ENCODE peak calls at places on chromosomes 4 and X, in ten cellular contexts. One of them, this sample, is unnamed.

GRCh38 chrX:11899091-11899490 is 141.1 kb downstream of the MSL3 start:
- DNase-seq in T-helper 9 cell: no peak
- DNase-seq in D341Med: no peak
- DNase-seq in glomerular endothelial cell: no peak
- DNase-seq in activated CD4-positive, alpha-beta T cell treated with anti-CD3 and anti-CD28 coated beads, Interleukin-2, amount 50 U/mL, for 48 hours: no peak
- DNase-seq in brain microvascular endothelial cell: peak
- DNase-seq in foreskin melanocyte: no peak
- DNase-seq in SIG-M5: no peak
- DNase-seq in stimulated activated CD8-positive, alpha-beta memory T cell treated with anti-CD3 and anti-CD28 coated beads, Interleukin-7, amount 100 ng/mL, for 24 hours: no peak
- DNase-seq in stimulated activated naive CD4-positive, alpha-beta T cell treated with Interleukin-2 at 50 U/mL for 16 hours: no peak
- DNase-seq in this sample: no peak

GRCh38 chr4:187380181-187380581 is 615.4 kb upstream of the ZFP42 start:
- DNase-seq in T-helper 9 cell: no peak
- DNase-seq in D341Med: peak
- DNase-seq in glomerular endothelial cell: no peak
- DNase-seq in activated CD4-positive, alpha-beta T cell treated with anti-CD3 and anti-CD28 coated beads, Interleukin-2, amount 50 U/mL, for 48 hours: no peak
- DNase-seq in brain microvascular endothelial cell: peak
- DNase-seq in foreskin melanocyte: no peak
- DNase-seq in SIG-M5: no peak
- DNase-seq in stimulated activated CD8-positive, alpha-beta memory T cell treated with anti-CD3 and anti-CD28 coated beads, Interleukin-7, amount 100 ng/mL, for 24 hours: no peak
- DNase-seq in stimulated activated naive CD4-positive, alpha-beta T cell treated with Interleukin-2 at 50 U/mL for 16 hours: no peak
- DNase-seq in this sample: peak

GRCh38 chrX:52852110-52852872 is 15.6 kb downstream of the XAGE3 start:
- DNase-seq in T-helper 9 cell: no peak
- DNase-seq in D341Med: no peak
- DNase-seq in glomerular endothelial cell: no peak
- DNase-seq in activated CD4-positive, alpha-beta T cell treated with anti-CD3 and anti-CD28 coated beads, Interleukin-2, amount 50 U/mL, for 48 hours: no peak
- DNase-seq in brain microvascular endothelial cell: peak
- DNase-seq in foreskin melanocyte: peak
- DNase-seq in SIG-M5: no peak
- DNase-seq in stimulated activated CD8-positive, alpha-beta memory T cell treated with anti-CD3 and anti-CD28 coated beads, Interleukin-7, amount 100 ng/mL, for 24 hours: no peak
- DNase-seq in stimulated activated naive CD4-positive, alpha-beta T cell treated with Interleukin-2 at 50 U/mL for 16 hours: no peak
- DNase-seq in this sample: no peak

GRCh38 chrX:22300130-22300529 is 27.4 kb downstream of the CBLL2 start:
- DNase-seq in T-helper 9 cell: no peak
- DNase-seq in D341Med: no peak
- DNase-seq in glomerular endothelial cell: no peak
- DNase-seq in activated CD4-positive, alpha-beta T cell treated with anti-CD3 and anti-CD28 coated beads, Interleukin-2, amount 50 U/mL, for 48 hours: no peak
- DNase-seq in brain microvascular endothelial cell: peak
- DNase-seq in foreskin melanocyte: peak
- DNase-seq in SIG-M5: no peak
- DNase-seq in stimulated activated CD8-positive, alpha-beta memory T cell treated with anti-CD3 and anti-CD28 coated beads, Interleukin-7, amount 100 ng/mL, for 24 hours: no peak
- DNase-seq in stimulated activated naive CD4-positive, alpha-beta T cell treated with Interleukin-2 at 50 U/mL for 16 hours: no peak
- DNase-seq in this sample: peak

GRCh38 chrX:123083924-123084323 is 100.2 kb upstream of the GRIA3 start:
- DNase-seq in T-helper 9 cell: no peak
- DNase-seq in D341Med: no peak
- DNase-seq in glomerular endothelial cell: no peak
- DNase-seq in activated CD4-positive, alpha-beta T cell treated with anti-CD3 and anti-CD28 coated beads, Interleukin-2, amount 50 U/mL, for 48 hours: no peak
- DNase-seq in brain microvascular endothelial cell: peak
- DNase-seq in foreskin melanocyte: no peak
- DNase-seq in SIG-M5: no peak
- DNase-seq in stimulated activated CD8-positive, alpha-beta memory T cell treated with anti-CD3 and anti-CD28 coated beads, Interleukin-7, amount 100 ng/mL, for 24 hours: no peak
- DNase-seq in stimulated activated naive CD4-positive, alpha-beta T cell treated with Interleukin-2 at 50 U/mL for 16 hours: no peak
- DNase-seq in this sample: no peak

GRCh38 chr4:23194751-23195150 is 502.0 kb downstream of the GBA3 start:
- DNase-seq in T-helper 9 cell: no peak
- DNase-seq in D341Med: no peak
- DNase-seq in glomerular endothelial cell: no peak
- DNase-seq in activated CD4-positive, alpha-beta T cell treated with anti-CD3 and anti-CD28 coated beads, Interleukin-2, amount 50 U/mL, for 48 hours: no peak
- DNase-seq in brain microvascular endothelial cell: no peak
- DNase-seq in foreskin melanocyte: no peak
- DNase-seq in SIG-M5: no peak
- DNase-seq in stimulated activated CD8-positive, alpha-beta memory T cell treated with anti-CD3 and anti-CD28 coated beads, Interleukin-7, amount 100 ng/mL, for 24 hours: no peak
- DNase-seq in stimulated activated naive CD4-positive, alpha-beta T cell treated with Interleukin-2 at 50 U/mL for 16 hours: no peak
- DNase-seq in this sample: no peak

GRCh38 chrX:148322906-148323305 is 177.5 kb upstream of the AFF2 start:
- DNase-seq in T-helper 9 cell: no peak
- DNase-seq in D341Med: no peak
- DNase-seq in glomerular endothelial cell: no peak
- DNase-seq in activated CD4-positive, alpha-beta T cell treated with anti-CD3 and anti-CD28 coated beads, Interleukin-2, amount 50 U/mL, for 48 hours: no peak
- DNase-seq in brain microvascular endothelial cell: no peak
- DNase-seq in foreskin melanocyte: no peak
- DNase-seq in SIG-M5: no peak
- DNase-seq in stimulated activated CD8-positive, alpha-beta memory T cell treated with anti-CD3 and anti-CD28 coated beads, Interleukin-7, amount 100 ng/mL, for 24 hours: no peak
- DNase-seq in stimulated activated naive CD4-positive, alpha-beta T cell treated with Interleukin-2 at 50 U/mL for 16 hours: no peak
- DNase-seq in this sample: no peak

GRCh38 chrX:136395271-136395670 is 92.5 kb upstream of the BRS3 start:
- DNase-seq in T-helper 9 cell: no peak
- DNase-seq in D341Med: no peak
- DNase-seq in glomerular endothelial cell: no peak
- DNase-seq in activated CD4-positive, alpha-beta T cell treated with anti-CD3 and anti-CD28 coated beads, Interleukin-2, amount 50 U/mL, for 48 hours: no peak
- DNase-seq in brain microvascular endothelial cell: no peak
- DNase-seq in foreskin melanocyte: no peak
- DNase-seq in SIG-M5: no peak
- DNase-seq in stimulated activated CD8-positive, alpha-beta memory T cell treated with anti-CD3 and anti-CD28 coated beads, Interleukin-7, amount 100 ng/mL, for 24 hours: no peak
- DNase-seq in stimulated activated naive CD4-positive, alpha-beta T cell treated with Interleukin-2 at 50 U/mL for 16 hours: no peak
- DNase-seq in this sample: no peak

GRCh38 chrX:45806410-45807121 is 605.9 kb upstream of the DIPK2B start:
- DNase-seq in T-helper 9 cell: no peak
- DNase-seq in D341Med: no peak
- DNase-seq in glomerular endothelial cell: no peak
- DNase-seq in activated CD4-positive, alpha-beta T cell treated with anti-CD3 and anti-CD28 coated beads, Interleukin-2, amount 50 U/mL, for 48 hours: no peak
- DNase-seq in brain microvascular endothelial cell: peak
- DNase-seq in foreskin melanocyte: peak
- DNase-seq in SIG-M5: no peak
- DNase-seq in stimulated activated CD8-positive, alpha-beta memory T cell treated with anti-CD3 and anti-CD28 coated beads, Interleukin-7, amount 100 ng/mL, for 24 hours: no peak
- DNase-seq in stimulated activated naive CD4-positive, alpha-beta T cell treated with Interleukin-2 at 50 U/mL for 16 hours: peak
- DNase-seq in this sample: no peak

GRCh38 chr4:107823870-107824366 is 814 bp upstream of the SGMS2 start:
- DNase-seq in T-helper 9 cell: no peak
- DNase-seq in D341Med: no peak
- DNase-seq in glomerular endothelial cell: peak
- DNase-seq in activated CD4-positive, alpha-beta T cell treated with anti-CD3 and anti-CD28 coated beads, Interleukin-2, amount 50 U/mL, for 48 hours: no peak
- DNase-seq in brain microvascular endothelial cell: no peak
- DNase-seq in foreskin melanocyte: no peak
- DNase-seq in SIG-M5: no peak
- DNase-seq in stimulated activated CD8-positive, alpha-beta memory T cell treated with anti-CD3 and anti-CD28 coated beads, Interleukin-7, amount 100 ng/mL, for 24 hours: no peak
- DNase-seq in stimulated activated naive CD4-positive, alpha-beta T cell treated with Interleukin-2 at 50 U/mL for 16 hours: no peak
- DNase-seq in this sample: no peak

GRCh38 chrX:13752141-13752540 is 17.6 kb downstream of the OFD1 start:
- DNase-seq in T-helper 9 cell: no peak
- DNase-seq in D341Med: no peak
- DNase-seq in glomerular endothelial cell: no peak
- DNase-seq in activated CD4-positive, alpha-beta T cell treated with anti-CD3 and anti-CD28 coated beads, Interleukin-2, amount 50 U/mL, for 48 hours: no peak
- DNase-seq in brain microvascular endothelial cell: no peak
- DNase-seq in foreskin melanocyte: no peak
- DNase-seq in SIG-M5: no peak
- DNase-seq in stimulated activated CD8-positive, alpha-beta memory T cell treated with anti-CD3 and anti-CD28 coated beads, Interleukin-7, amount 100 ng/mL, for 24 hours: no peak
- DNase-seq in stimulated activated naive CD4-positive, alpha-beta T cell treated with Interleukin-2 at 50 U/mL for 16 hours: no peak
- DNase-seq in this sample: no peak

GRCh38 chr4:110586137-110586850 is 36.6 kb downstream of the PITX2 start:
- DNase-seq in T-helper 9 cell: no peak
- DNase-seq in D341Med: peak
- DNase-seq in glomerular endothelial cell: peak
- DNase-seq in activated CD4-positive, alpha-beta T cell treated with anti-CD3 and anti-CD28 coated beads, Interleukin-2, amount 50 U/mL, for 48 hours: no peak
- DNase-seq in brain microvascular endothelial cell: peak
- DNase-seq in foreskin melanocyte: peak
- DNase-seq in SIG-M5: no peak
- DNase-seq in stimulated activated CD8-positive, alpha-beta memory T cell treated with anti-CD3 and anti-CD28 coated beads, Interleukin-7, amount 100 ng/mL, for 24 hours: no peak
- DNase-seq in stimulated activated naive CD4-positive, alpha-beta T cell treated with Interleukin-2 at 50 U/mL for 16 hours: no peak
- DNase-seq in this sample: no peak

GRCh38 chr4:74499986-74500781 is 55.2 kb downstream of the AREG start:
- DNase-seq in T-helper 9 cell: no peak
- DNase-seq in D341Med: no peak
- DNase-seq in glomerular endothelial cell: no peak
- DNase-seq in activated CD4-positive, alpha-beta T cell treated with anti-CD3 and anti-CD28 coated beads, Interleukin-2, amount 50 U/mL, for 48 hours: no peak
- DNase-seq in brain microvascular endothelial cell: peak
- DNase-seq in foreskin melanocyte: no peak
- DNase-seq in SIG-M5: no peak
- DNase-seq in stimulated activated CD8-positive, alpha-beta memory T cell treated with anti-CD3 and anti-CD28 coated beads, Interleukin-7, amount 100 ng/mL, for 24 hours: no peak
- DNase-seq in stimulated activated naive CD4-positive, alpha-beta T cell treated with Interleukin-2 at 50 U/mL for 16 hours: no peak
- DNase-seq in this sample: no peak

GRCh38 chrX:96474357-96475125 is 210.1 kb upstream of the DIAPH2 start:
- DNase-seq in T-helper 9 cell: no peak
- DNase-seq in D341Med: no peak
- DNase-seq in glomerular endothelial cell: no peak
- DNase-seq in activated CD4-positive, alpha-beta T cell treated with anti-CD3 and anti-CD28 coated beads, Interleukin-2, amount 50 U/mL, for 48 hours: no peak
- DNase-seq in brain microvascular endothelial cell: no peak
- DNase-seq in foreskin melanocyte: no peak
- DNase-seq in SIG-M5: no peak
- DNase-seq in stimulated activated CD8-positive, alpha-beta memory T cell treated with anti-CD3 and anti-CD28 coated beads, Interleukin-7, amount 100 ng/mL, for 24 hours: no peak
- DNase-seq in stimulated activated naive CD4-positive, alpha-beta T cell treated with Interleukin-2 at 50 U/mL for 16 hours: no peak
- DNase-seq in this sample: no peak

GRCh38 chr4:76677571-76678326 is 220.2 kb downstream of the SOWAHB start:
- DNase-seq in T-helper 9 cell: no peak
- DNase-seq in D341Med: no peak
- DNase-seq in glomerular endothelial cell: no peak
- DNase-seq in activated CD4-positive, alpha-beta T cell treated with anti-CD3 and anti-CD28 coated beads, Interleukin-2, amount 50 U/mL, for 48 hours: no peak
- DNase-seq in brain microvascular endothelial cell: no peak
- DNase-seq in foreskin melanocyte: no peak
- DNase-seq in SIG-M5: no peak
- DNase-seq in stimulated activated CD8-positive, alpha-beta memory T cell treated with anti-CD3 and anti-CD28 coated beads, Interleukin-7, amount 100 ng/mL, for 24 hours: no peak
- DNase-seq in stimulated activated naive CD4-positive, alpha-beta T cell treated with Interleukin-2 at 50 U/mL for 16 hours: no peak
- DNase-seq in this sample: no peak

GRCh38 chr4:186169942-186170802 is 21.2 kb upstream of the CYP4V2 start:
- DNase-seq in T-helper 9 cell: no peak
- DNase-seq in D341Med: no peak
- DNase-seq in glomerular endothelial cell: no peak
- DNase-seq in activated CD4-positive, alpha-beta T cell treated with anti-CD3 and anti-CD28 coated beads, Interleukin-2, amount 50 U/mL, for 48 hours: no peak
- DNase-seq in brain microvascular endothelial cell: no peak
- DNase-seq in foreskin melanocyte: no peak
- DNase-seq in SIG-M5: no peak
- DNase-seq in stimulated activated CD8-positive, alpha-beta memory T cell treated with anti-CD3 and anti-CD28 coated beads, Interleukin-7, amount 100 ng/mL, for 24 hours: no peak
- DNase-seq in stimulated activated naive CD4-positive, alpha-beta T cell treated with Interleukin-2 at 50 U/mL for 16 hours: no peak
- DNase-seq in this sample: no peak

GRCh38 chrX:87299563-87300160 is 217.9 kb upstream of the KLHL4 start:
- DNase-seq in T-helper 9 cell: no peak
- DNase-seq in D341Med: peak
- DNase-seq in glomerular endothelial cell: peak
- DNase-seq in activated CD4-positive, alpha-beta T cell treated with anti-CD3 and anti-CD28 coated beads, Interleukin-2, amount 50 U/mL, for 48 hours: no peak
- DNase-seq in brain microvascular endothelial cell: no peak
- DNase-seq in foreskin melanocyte: peak
- DNase-seq in SIG-M5: no peak
- DNase-seq in stimulated activated CD8-positive, alpha-beta memory T cell treated with anti-CD3 and anti-CD28 coated beads, Interleukin-7, amount 100 ng/mL, for 24 hours: no peak
- DNase-seq in stimulated activated naive CD4-positive, alpha-beta T cell treated with Interleukin-2 at 50 U/mL for 16 hours: no peak
- DNase-seq in this sample: no peak

GRCh38 chr4:4391866-4392265 is 5.0 kb downstream of the NSG1 start:
- DNase-seq in T-helper 9 cell: no peak
- DNase-seq in D341Med: no peak
- DNase-seq in glomerular endothelial cell: no peak
- DNase-seq in activated CD4-positive, alpha-beta T cell treated with anti-CD3 and anti-CD28 coated beads, Interleukin-2, amount 50 U/mL, for 48 hours: no peak
- DNase-seq in brain microvascular endothelial cell: no peak
- DNase-seq in foreskin melanocyte: no peak
- DNase-seq in SIG-M5: no peak
- DNase-seq in stimulated activated CD8-positive, alpha-beta memory T cell treated with anti-CD3 and anti-CD28 coated beads, Interleukin-7, amount 100 ng/mL, for 24 hours: no peak
- DNase-seq in stimulated activated naive CD4-positive, alpha-beta T cell treated with Interleukin-2 at 50 U/mL for 16 hours: no peak
- DNase-seq in this sample: no peak

GRCh38 chrX:31228415-31228832 is 156.6 kb upstream of the FTHL17 start:
- DNase-seq in T-helper 9 cell: no peak
- DNase-seq in D341Med: no peak
- DNase-seq in glomerular endothelial cell: no peak
- DNase-seq in activated CD4-positive, alpha-beta T cell treated with anti-CD3 and anti-CD28 coated beads, Interleukin-2, amount 50 U/mL, for 48 hours: no peak
- DNase-seq in brain microvascular endothelial cell: peak
- DNase-seq in foreskin melanocyte: no peak
- DNase-seq in SIG-M5: no peak
- DNase-seq in stimulated activated CD8-positive, alpha-beta memory T cell treated with anti-CD3 and anti-CD28 coated beads, Interleukin-7, amount 100 ng/mL, for 24 hours: no peak
- DNase-seq in stimulated activated naive CD4-positive, alpha-beta T cell treated with Interleukin-2 at 50 U/mL for 16 hours: no peak
- DNase-seq in this sample: no peak

GRCh38 chr4:153346563-153346962 is 2.1 kb downstream of the MND1 start:
- DNase-seq in T-helper 9 cell: no peak
- DNase-seq in D341Med: no peak
- DNase-seq in glomerular endothelial cell: no peak
- DNase-seq in activated CD4-positive, alpha-beta T cell treated with anti-CD3 and anti-CD28 coated beads, Interleukin-2, amount 50 U/mL, for 48 hours: no peak
- DNase-seq in brain microvascular endothelial cell: no peak
- DNase-seq in foreskin melanocyte: no peak
- DNase-seq in SIG-M5: no peak
- DNase-seq in stimulated activated CD8-positive, alpha-beta memory T cell treated with anti-CD3 and anti-CD28 coated beads, Interleukin-7, amount 100 ng/mL, for 24 hours: no peak
- DNase-seq in stimulated activated naive CD4-positive, alpha-beta T cell treated with Interleukin-2 at 50 U/mL for 16 hours: no peak
- DNase-seq in this sample: no peak

GRCh38 chr4:127783971-127784519 is 1.9 kb downstream of the HSPA4L start:
- DNase-seq in T-helper 9 cell: no peak
- DNase-seq in D341Med: no peak
- DNase-seq in glomerular endothelial cell: no peak
- DNase-seq in activated CD4-positive, alpha-beta T cell treated with anti-CD3 and anti-CD28 coated beads, Interleukin-2, amount 50 U/mL, for 48 hours: no peak
- DNase-seq in brain microvascular endothelial cell: no peak
- DNase-seq in foreskin melanocyte: no peak
- DNase-seq in SIG-M5: no peak
- DNase-seq in stimulated activated CD8-positive, alpha-beta memory T cell treated with anti-CD3 and anti-CD28 coated beads, Interleukin-7, amount 100 ng/mL, for 24 hours: no peak
- DNase-seq in stimulated activated naive CD4-positive, alpha-beta T cell treated with Interleukin-2 at 50 U/mL for 16 hours: no peak
- DNase-seq in this sample: no peak

GRCh38 chr4:8725071-8725841 is 132.7 kb downstream of the CPZ start:
- DNase-seq in T-helper 9 cell: no peak
- DNase-seq in D341Med: no peak
- DNase-seq in glomerular endothelial cell: no peak
- DNase-seq in activated CD4-positive, alpha-beta T cell treated with anti-CD3 and anti-CD28 coated beads, Interleukin-2, amount 50 U/mL, for 48 hours: no peak
- DNase-seq in brain microvascular endothelial cell: no peak
- DNase-seq in foreskin melanocyte: no peak
- DNase-seq in SIG-M5: no peak
- DNase-seq in stimulated activated CD8-positive, alpha-beta memory T cell treated with anti-CD3 and anti-CD28 coated beads, Interleukin-7, amount 100 ng/mL, for 24 hours: no peak
- DNase-seq in stimulated activated naive CD4-positive, alpha-beta T cell treated with Interleukin-2 at 50 U/mL for 16 hours: no peak
- DNase-seq in this sample: peak

GRCh38 chrX:114626323-114626722 is 42.4 kb downstream of the HTR2C start:
- DNase-seq in T-helper 9 cell: no peak
- DNase-seq in D341Med: peak
- DNase-seq in glomerular endothelial cell: no peak
- DNase-seq in activated CD4-positive, alpha-beta T cell treated with anti-CD3 and anti-CD28 coated beads, Interleukin-2, amount 50 U/mL, for 48 hours: no peak
- DNase-seq in brain microvascular endothelial cell: no peak
- DNase-seq in foreskin melanocyte: no peak
- DNase-seq in SIG-M5: no peak
- DNase-seq in stimulated activated CD8-positive, alpha-beta memory T cell treated with anti-CD3 and anti-CD28 coated beads, Interleukin-7, amount 100 ng/mL, for 24 hours: no peak
- DNase-seq in stimulated activated naive CD4-positive, alpha-beta T cell treated with Interleukin-2 at 50 U/mL for 16 hours: no peak
- DNase-seq in this sample: no peak

GRCh38 chr4:172892300-172892699 is 276.3 kb upstream of the GALNT7 start:
- DNase-seq in T-helper 9 cell: no peak
- DNase-seq in D341Med: no peak
- DNase-seq in glomerular endothelial cell: peak
- DNase-seq in activated CD4-positive, alpha-beta T cell treated with anti-CD3 and anti-CD28 coated beads, Interleukin-2, amount 50 U/mL, for 48 hours: no peak
- DNase-seq in brain microvascular endothelial cell: peak
- DNase-seq in foreskin melanocyte: peak
- DNase-seq in SIG-M5: no peak
- DNase-seq in stimulated activated CD8-positive, alpha-beta memory T cell treated with anti-CD3 and anti-CD28 coated beads, Interleukin-7, amount 100 ng/mL, for 24 hours: no peak
- DNase-seq in stimulated activated naive CD4-positive, alpha-beta T cell treated with Interleukin-2 at 50 U/mL for 16 hours: no peak
- DNase-seq in this sample: no peak

GRCh38 chr4:53489279-53489889 is 101.9 kb downstream of the LNX1 start:
- DNase-seq in T-helper 9 cell: no peak
- DNase-seq in D341Med: no peak
- DNase-seq in glomerular endothelial cell: no peak
- DNase-seq in activated CD4-positive, alpha-beta T cell treated with anti-CD3 and anti-CD28 coated beads, Interleukin-2, amount 50 U/mL, for 48 hours: no peak
- DNase-seq in brain microvascular endothelial cell: peak
- DNase-seq in foreskin melanocyte: no peak
- DNase-seq in SIG-M5: no peak
- DNase-seq in stimulated activated CD8-positive, alpha-beta memory T cell treated with anti-CD3 and anti-CD28 coated beads, Interleukin-7, amount 100 ng/mL, for 24 hours: no peak
- DNase-seq in stimulated activated naive CD4-positive, alpha-beta T cell treated with Interleukin-2 at 50 U/mL for 16 hours: no peak
- DNase-seq in this sample: no peak

GRCh38 chrX:118221733-118222132 is 105.1 kb upstream of the KLHL13 start:
- DNase-seq in T-helper 9 cell: no peak
- DNase-seq in D341Med: no peak
- DNase-seq in glomerular endothelial cell: no peak
- DNase-seq in activated CD4-positive, alpha-beta T cell treated with anti-CD3 and anti-CD28 coated beads, Interleukin-2, amount 50 U/mL, for 48 hours: no peak
- DNase-seq in brain microvascular endothelial cell: no peak
- DNase-seq in foreskin melanocyte: no peak
- DNase-seq in SIG-M5: no peak
- DNase-seq in stimulated activated CD8-positive, alpha-beta memory T cell treated with anti-CD3 and anti-CD28 coated beads, Interleukin-7, amount 100 ng/mL, for 24 hours: no peak
- DNase-seq in stimulated activated naive CD4-positive, alpha-beta T cell treated with Interleukin-2 at 50 U/mL for 16 hours: no peak
- DNase-seq in this sample: no peak

GRCh38 chr4:88706574-88706973 is 8.9 kb upstream of the NAP1L5 start:
- DNase-seq in T-helper 9 cell: no peak
- DNase-seq in D341Med: peak
- DNase-seq in glomerular endothelial cell: no peak
- DNase-seq in activated CD4-positive, alpha-beta T cell treated with anti-CD3 and anti-CD28 coated beads, Interleukin-2, amount 50 U/mL, for 48 hours: no peak
- DNase-seq in brain microvascular endothelial cell: peak
- DNase-seq in foreskin melanocyte: peak
- DNase-seq in SIG-M5: no peak
- DNase-seq in stimulated activated CD8-positive, alpha-beta memory T cell treated with anti-CD3 and anti-CD28 coated beads, Interleukin-7, amount 100 ng/mL, for 24 hours: no peak
- DNase-seq in stimulated activated naive CD4-positive, alpha-beta T cell treated with Interleukin-2 at 50 U/mL for 16 hours: no peak
- DNase-seq in this sample: peak

GRCh38 chrX:115582871-115583729 is 22.1 kb downstream of the PLS3 start:
- DNase-seq in T-helper 9 cell: no peak
- DNase-seq in D341Med: no peak
- DNase-seq in glomerular endothelial cell: no peak
- DNase-seq in activated CD4-positive, alpha-beta T cell treated with anti-CD3 and anti-CD28 coated beads, Interleukin-2, amount 50 U/mL, for 48 hours: no peak
- DNase-seq in brain microvascular endothelial cell: no peak
- DNase-seq in foreskin melanocyte: no peak
- DNase-seq in SIG-M5: no peak
- DNase-seq in stimulated activated CD8-positive, alpha-beta memory T cell treated with anti-CD3 and anti-CD28 coated beads, Interleukin-7, amount 100 ng/mL, for 24 hours: no peak
- DNase-seq in stimulated activated naive CD4-positive, alpha-beta T cell treated with Interleukin-2 at 50 U/mL for 16 hours: no peak
- DNase-seq in this sample: peak